ENCODE peak calls at places on chromosomes 4 and X, in six cellular contexts. M is SK-N-SH, G is A549, H is GM12878, E is HepG2, P is GM23338. Q is an unnamed sample.

GRCh38 chr4:55608591-55608990 is 16.5 kb upstream of the PDCL2 start:
- DNase-seq in P (no peak), M (no peak), H (no peak), G (no peak), E (no peak), Q (no peak)

GRCh38 chrX:64885850-64886249 is 90.4 kb downstream of the ZC4H2 start:
- DNase-seq in E (no peak), G (peak; percentile 12), M (peak; percentile 21), H (no peak), P (peak; percentile 46), Q (no peak)

GRCh38 chr4:135244605-135245146 is 1043.1 kb upstream of the PABPC4L start:
- DNase-seq in H (no peak), M (no peak), E (no peak), P (peak; percentile 40), G (no peak), Q (no peak)

GRCh38 chr4:89257376-89257775 is 50.2 kb downstream of the GPRIN3 start:
- DNase-seq in P (no peak), G (no peak), H (no peak), M (no peak), E (no peak), Q (no peak)

GRCh38 chr4:101501421-101501820 is 154.1 kb upstream of the PPP3CA start:
- DNase-seq in P (no peak), M (no peak), G (no peak), E (no peak), H (no peak), Q (no peak)

GRCh38 chr4:86841309-86841708 is 7.9 kb downstream of the SLC10A6 start:
- DNase-seq in P (no peak), H (no peak), M (no peak), G (no peak), E (no peak), Q (no peak)

GRCh38 chrX:3177851-3178250 is 136.6 kb downstream of the ARSF start:
- DNase-seq in G (no peak), H (no peak), E (peak; percentile 1), M (no peak), P (no peak), Q (no peak)

GRCh38 chrX:16953606-16954211 is 7.3 kb downstream of the REPS2 start:
- DNase-seq in P (no peak), H (no peak), G (peak; percentile 38), M (no peak), E (no peak), Q (no peak)

GRCh38 chr4:164997324-164997723 is 19.9 kb upstream of the TRIM61 start:
- DNase-seq in P (peak; percentile 15), H (no peak), G (peak; percentile 17), E (peak; percentile 16), M (no peak), Q (no peak)

DNA sequence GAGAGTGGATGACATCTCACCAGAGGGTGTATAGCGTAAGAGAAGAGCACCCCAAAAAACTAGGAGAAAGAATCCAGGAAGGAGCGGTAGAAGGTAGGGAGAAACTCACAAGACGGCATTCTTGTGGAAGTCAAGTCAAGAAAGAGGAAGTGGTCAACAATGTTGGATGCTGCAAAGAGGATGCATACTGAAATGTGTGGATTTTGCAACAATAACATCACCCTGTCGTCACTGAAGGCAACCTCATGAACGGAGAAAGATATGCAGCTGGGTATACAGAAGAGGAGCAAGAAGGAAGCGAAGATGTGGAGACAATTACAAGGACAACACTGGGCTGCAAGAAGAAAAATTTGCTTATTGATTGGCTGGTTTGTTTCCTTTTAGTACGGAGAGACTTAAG is 11.4 kb upstream of the TAPT1 start:
- DNase-seq in E (no peak), G (no peak), P (no peak), H (no peak), M (no peak), Q (no peak)
- TF ChIP-seq REST in E (no peak), G (no peak), P (no peak), H (no peak), M (no peak), Q (no peak)

GRCh38 chr4:107742791-107743190 is 22.8 kb upstream of the PAPSS1 start:
- DNase-seq in M (no peak), H (no peak), E (no peak), G (no peak), P (no peak), Q (no peak)

GRCh38 chr4:107740381-107740780 is 20.3 kb upstream of the PAPSS1 start:
- DNase-seq in M (no peak), P (peak; percentile 28), G (peak; percentile 14), H (no peak), E (no peak), Q (no peak)

GRCh38 chr4:107740950-107741701 is 21.1 kb upstream of the PAPSS1 start:
- DNase-seq in G (no peak), M (no peak), E (no peak), H (no peak), P (no peak), Q (no peak)

GRCh38 chr4:107743532-107743931 is 23.5 kb upstream of the PAPSS1 start:
- DNase-seq in H (no peak), E (no peak), M (no peak), G (no peak), P (no peak), Q (no peak)

DNA sequence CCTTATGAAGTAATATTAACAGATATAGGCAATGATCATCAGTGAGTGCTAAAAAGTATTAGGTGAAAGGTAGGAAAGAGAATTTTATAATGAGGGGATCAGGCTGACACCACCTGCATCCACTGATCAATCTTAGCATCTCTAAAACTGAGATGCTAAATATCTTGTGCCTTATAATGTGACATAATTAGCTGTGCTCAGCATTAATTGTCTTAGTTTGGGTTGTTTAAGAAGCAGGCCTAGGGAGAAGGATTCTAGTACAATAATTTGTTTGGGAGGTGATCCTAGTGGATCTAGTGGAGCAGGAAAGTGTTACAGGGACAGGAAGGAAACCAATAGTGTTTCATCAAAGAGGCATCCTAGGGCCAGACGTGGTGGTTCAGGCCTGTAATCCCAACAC is 22.2 kb upstream of the PAPSS1 start:
- DNase-seq in M (no peak), H (no peak), E (no peak), P (no peak), G (no peak), Q (no peak)
- TF ChIP-seq REST in M (no peak), H (no peak), E (no peak), P (no peak), G (no peak), Q (no peak)

GRCh38 chr4:126937342-126937741 is 695.4 kb upstream of the INTU start:
- DNase-seq in E (no peak), P (no peak), M (no peak), G (no peak), H (no peak), Q (no peak)

GRCh38 chr4:126938023-126938422 is 694.7 kb upstream of the INTU start:
- DNase-seq in H (no peak), M (no peak), E (no peak), P (no peak), G (no peak), Q (no peak)

GRCh38 chr4:126935784-126936183 is 697.0 kb upstream of the INTU start:
- DNase-seq in G (no peak), H (no peak), P (no peak), M (no peak), E (no peak), Q (no peak)

DNA sequence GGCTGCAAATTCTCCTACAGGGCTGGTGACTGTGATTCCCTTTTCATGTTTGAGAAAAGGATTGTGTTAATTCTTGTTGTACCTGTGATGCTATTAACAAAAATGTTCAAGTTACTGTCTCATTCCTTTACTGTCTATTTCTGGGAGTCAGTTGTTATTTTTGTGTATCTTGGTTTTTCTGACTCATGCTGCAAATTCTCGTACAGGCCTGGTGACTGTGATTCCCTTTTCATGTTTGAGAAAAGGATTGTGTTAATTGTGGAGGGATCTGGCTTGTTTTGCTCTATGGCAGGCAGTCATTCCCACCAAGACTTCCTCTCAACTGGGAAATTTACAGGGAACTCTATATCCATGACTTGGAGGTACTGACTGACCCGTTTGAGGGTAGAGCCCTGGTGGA is 693.4 kb upstream of the INTU start:
- DNase-seq in G (no peak), H (no peak), E (no peak), P (no peak), M (no peak), Q (no peak)
- TF ChIP-seq REST in G (no peak), H (no peak), E (no peak), P (no peak), M (no peak), Q (no peak)

DNA sequence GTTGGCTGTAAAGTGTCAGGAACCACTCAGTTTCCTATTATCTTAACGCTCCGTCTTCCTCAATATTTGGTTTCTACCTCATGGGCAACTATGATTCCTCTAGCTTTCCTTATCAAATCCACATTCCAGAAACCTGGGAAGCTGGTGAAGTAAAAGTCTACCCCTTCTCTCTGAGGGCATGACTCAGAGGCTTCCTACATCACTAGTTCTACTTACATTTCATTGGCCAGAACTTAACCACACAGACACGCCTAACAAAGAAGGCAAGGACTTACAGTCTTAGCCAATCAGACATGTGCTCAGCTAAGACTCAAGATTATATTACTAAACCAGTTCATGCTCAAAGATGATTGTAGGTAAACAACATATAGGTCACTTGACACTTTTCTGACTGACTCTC is 30.4 kb downstream of the COX7B2 start:
- DNase-seq in G (no peak), H (no peak), E (no peak), P (no peak), M (no peak), Q (no peak)
- TF ChIP-seq REST in G (no peak), H (no peak), E (no peak), P (no peak), M (no peak), Q (no peak)

DNA sequence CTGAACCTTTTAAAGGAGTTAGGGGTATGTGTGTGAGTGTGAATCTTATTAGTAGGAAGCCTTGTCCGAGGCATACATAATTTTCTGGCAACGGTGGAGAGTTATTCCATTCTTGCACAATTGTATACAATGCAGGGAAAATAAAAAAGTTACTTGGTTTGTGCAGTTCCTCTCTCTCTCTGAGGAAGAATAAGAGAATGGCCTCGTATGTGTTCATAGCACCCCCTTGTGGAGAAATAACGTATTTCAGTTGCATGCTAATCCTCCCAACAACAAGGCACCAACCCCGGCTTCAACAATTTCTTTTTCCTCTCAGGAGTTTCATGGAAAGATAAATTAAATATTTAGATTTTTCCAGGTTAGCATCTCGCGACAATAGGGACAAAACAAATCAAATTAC is 33.7 kb upstream of the FGF13 start:
- DNase-seq in G (peak; percentile 40), H (peak; percentile 8), E (peak; percentile 12), P (peak; percentile 78), M (peak; percentile 14), Q (no peak)
- TF ChIP-seq REST in G (no peak), H (no peak), E (no peak), P (no peak), M (no peak), Q (no peak)

GRCh38 chr4:78880874-78881492 is 58.3 kb downstream of the PAQR3 start:
- DNase-seq in H (no peak), M (no peak), G (no peak), P (no peak), E (no peak), Q (no peak)
- TF ChIP-seq REST in H (no peak), M (no peak), G (no peak), P (no peak), E (no peak), Q (no peak)

DNA sequence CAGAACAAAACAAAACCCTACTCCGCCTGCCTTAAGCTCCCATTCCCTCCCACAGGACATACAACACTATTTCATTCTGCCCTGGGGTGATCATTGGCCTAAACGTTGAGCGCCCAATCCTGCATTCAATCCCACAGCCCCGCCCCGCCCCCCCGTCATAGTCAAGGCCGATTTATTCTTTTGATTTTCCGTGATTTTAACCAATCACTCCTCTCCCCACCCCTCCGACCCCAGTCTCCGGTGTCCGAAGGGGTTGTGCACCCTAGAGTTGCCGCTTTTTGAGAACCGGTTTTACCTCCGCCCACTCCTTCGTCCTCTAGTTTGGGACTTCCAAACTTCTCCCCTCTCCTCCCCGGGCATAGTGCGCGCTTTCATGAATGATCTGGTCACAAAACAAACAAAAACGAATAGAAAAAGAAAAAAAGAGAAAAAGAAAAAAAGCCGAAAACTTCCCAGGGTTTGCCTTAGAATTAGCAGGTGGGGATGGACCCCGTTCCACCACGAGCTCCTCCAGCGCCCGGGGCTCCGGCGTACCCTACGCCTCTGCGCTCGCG is 446 bp upstream of the UBE2A start:
- DNase-seq in H (no peak), M (peak; percentile 72), G (peak; percentile 57), P (peak; percentile 45), E (peak; percentile 10), Q (no peak)
- TF ChIP-seq REST in H (no peak), M (no peak), G (no peak), P (no peak), E (no peak), Q (no peak)

Q was measured in Panc1.